ENCODE peak calls at places on chromosomes 11 and 22, in six cellular contexts. P, D, L, X, V and M are unnamed samples.

GRCh38 chr22:48746789-48747425 is 1080.8 kb downstream of the BRD1 start:
- DNase-seq in P (no peak), D (no peak), L (no peak), X (no peak), V (no peak), M (no peak)

GRCh38 chr22:32796865-32797573 is 4.5 kb upstream of the TIMP3 start:
- DNase-seq in P (no peak), D (peak), L (peak), X (peak), V (peak), M (no peak)

GRCh38 chr11:13486926-13487660 is 8.7 kb downstream of the PTH start:
- DNase-seq in P (no peak), D (peak), L (no peak), X (peak), V (peak), M (no peak)

GRCh38 chr22:48760481-48761238 is 1067.0 kb downstream of the BRD1 start:
- DNase-seq in P (no peak), D (no peak), L (no peak), X (no peak), V (no peak), M (no peak)

GRCh38 chr11:746289-747175 is 732 bp upstream of the TALDO1 start:
- DNase-seq in P (no peak), D (no peak), L (no peak), X (no peak), V (no peak), M (no peak)

GRCh38 chr11:5600374-5600851 is 4.0 kb downstream of the TRIM6 start:
- DNase-seq in P (peak), D (peak), L (peak), X (peak), V (peak), M (peak)

GRCh38 chr22:38868886-38869381 is 3.1 kb downstream of the CBX6 start:
- DNase-seq in P (peak), D (peak), L (peak), X (peak), V (peak), M (no peak)

GRCh38 chr11:105456950-105457349 is 152.9 kb upstream of the GRIA4 start:
- DNase-seq in P (no peak), D (no peak), L (no peak), X (no peak), V (no peak), M (no peak)

GRCh38 chr11:120991830-120992686 is 31.8 kb upstream of the TBCEL start:
- DNase-seq in P (no peak), D (no peak), L (no peak), X (no peak), V (no peak), M (no peak)

GRCh38 chr11:71247551-71248250 is 4.7 kb downstream of the SHANK2 start:
- DNase-seq in P (no peak), D (no peak), L (no peak), X (no peak), V (peak), M (no peak)

GRCh38 chr11:112440518-112440917 is 179.9 kb upstream of the PLET1 start:
- DNase-seq in P (no peak), D (no peak), L (no peak), X (no peak), V (no peak), M (no peak)

GRCh38 chr11:116641561-116642045 is 131.2 kb downstream of the BUD13 start:
- DNase-seq in P (peak), D (peak), L (no peak), X (peak), V (peak), M (no peak)